ENCODE peak calls at places on chromosomes 4 and X, in seven cellular contexts. V is tibial nerve, O is gastrocnemius medialis, Q is breast epithelium, X is ovary, U is H1, J is A549. H is an unnamed sample.

GRCh38 chr4:46211406-46211805 is 87.6 kb upstream of the GABRG1 start:
- DNase-seq in Q (no peak), J (no peak), O (no peak), V (no peak), U (no peak), X (no peak), H (no peak)

GRCh38 chrX:100745205-100745604 is 13.3 kb upstream of the SYTL4 start:
- DNase-seq in V (no peak), J (no peak), Q (no peak), X (no peak), O (no peak), U (no peak), H (no peak)

GRCh38 chrX:124388562-124388961 is 42.2 kb downstream of the SH2D1A start:
- DNase-seq in U (peak; percentile 49), J (peak; percentile 49), Q (no peak), V (peak; percentile 16), O (no peak), X (peak; percentile 36), H (no peak)

GRCh38 chr4:99190336-99190735 is 28.7 kb downstream of the ADH6 start:
- DNase-seq in X (no peak), U (no peak), O (no peak), Q (no peak), V (no peak), J (no peak), H (no peak)

GRCh38 chrX:24231169-24231568 is 81.6 kb downstream of the ZFX start:
- DNase-seq in O (no peak), U (no peak), J (peak; percentile 47), X (peak; percentile 38), V (peak; percentile 8), Q (no peak), H (no peak)

GRCh38 chrX:75746891-75747639 is 38.0 kb downstream of the MAGEE2 start:
- DNase-seq in U (peak; percentile 45), X (peak; percentile 42), V (peak; percentile 7), O (no peak), J (peak; percentile 17), Q (no peak), H (peak; percentile 85)

GRCh38 chrX:120522820-120523219 is 37.9 kb downstream of the CUL4B start:
- DNase-seq in O (no peak), V (no peak), X (no peak), Q (no peak), J (peak; percentile 20), U (no peak), H (no peak)

GRCh38 chr4:139950568-139950967 is 203.4 kb downstream of the MAML3 start:
- DNase-seq in Q (no peak), X (no peak), O (no peak), V (no peak), U (no peak), J (no peak), H (no peak)

GRCh38 chr4:77434299-77435092 is 171.1 kb upstream of the CXCL13 start:
- DNase-seq in V (peak; percentile 8), J (no peak), Q (no peak), O (no peak), X (peak; percentile 59), U (no peak), H (no peak)

GRCh38 chr4:54498661-54499111 is 159.1 kb upstream of the KIT start:
- DNase-seq in U (no peak), O (no peak), J (peak; percentile 11), X (no peak), V (no peak), Q (no peak), H (no peak)

GRCh38 chr4:113153529-113154101 is 104.2 kb downstream of the ANK2 start:
- DNase-seq in X (no peak), Q (no peak), J (peak; percentile 39), U (no peak), O (no peak), V (no peak), H (no peak)

GRCh38 chr4:77783881-77784280 is 35.3 kb downstream of the CNOT6L start:
- DNase-seq in X (no peak), Q (no peak), V (no peak), U (no peak), O (no peak), J (no peak), H (no peak)

GRCh38 chr4:70754470-70754869 is 32.7 kb downstream of the RUFY3 start:
- DNase-seq in U (no peak), O (no peak), X (no peak), J (no peak), V (no peak), Q (no peak), H (no peak)

GRCh38 chr4:40185830-40186664 is 10.8 kb upstream of the RHOH start:
- DNase-seq in V (no peak), U (peak; percentile 43), O (no peak), X (no peak), J (no peak), Q (no peak), H (no peak)

GRCh38 chrX:968391-968790 is 244.1 kb downstream of the CRLF2 start:
- DNase-seq in Q (no peak), U (no peak), V (no peak), X (no peak), J (no peak), O (no peak), H (no peak)

GRCh38 chrX:41457618-41458192 is 10.6 kb downstream of the NYX start:
- DNase-seq in O (no peak), J (no peak), V (no peak), X (no peak), Q (no peak), U (peak; percentile 65), H (no peak)

GRCh38 chr4:4259484-4260100 is 11.6 kb upstream of the TMEM128 start:
- DNase-seq in U (no peak), Q (no peak), V (no peak), O (no peak), J (no peak), X (no peak), H (no peak)

GRCh38 chrX:19673334-19674040 is 158.2 kb upstream of the MAP3K15 start:
- DNase-seq in U (no peak), V (peak; percentile 56), Q (no peak), X (peak; percentile 64), J (peak; percentile 93), O (peak; percentile 5), H (no peak)

GRCh38 chr4:8783736-8784135 is 87.9 kb downstream of the HMX1 start:
- DNase-seq in O (no peak), Q (no peak), V (no peak), J (no peak), U (no peak), X (no peak), H (no peak)
- H3K9me3 ChIP-seq in O (no peaks in the 10 kb centered on the region), Q (no peaks in the 10 kb centered on the region), V (no peaks in the 10 kb centered on the region), J (no peaks in the 10 kb centered on the region), U (no peaks in the 10 kb centered on the region), X (no peaks in the 10 kb centered on the region), H (no peaks in the 10 kb centered on the region)

GRCh38 chr4:144831971-144832370 is 186.0 kb downstream of the HHIP start:
- DNase-seq in Q (no peak), J (no peak), X (no peak), V (no peak), O (no peak), U (no peak), H (no peak)
- TF ChIP-seq POLR2A in Q (no peak), J (no peak), X (no peak), V (no peak), O (no peak), U (no peak), H (no peak)

GRCh38 chrX:104427693-104428092 is 138.3 kb upstream of the IL1RAPL2 start:
- DNase-seq in O (no peak), J (no peak), V (no peak), X (no peak), Q (no peak), U (no peak), H (no peak)

GRCh38 chrX:104435249-104435648 is 130.8 kb upstream of the IL1RAPL2 start:
- DNase-seq in X (no peak), O (no peak), Q (no peak), U (no peak), J (no peak), V (no peak), H (no peak)

GRCh38 chrX:104428231-104428630 is 137.8 kb upstream of the IL1RAPL2 start:
- DNase-seq in Q (no peak), J (no peak), X (no peak), V (no peak), U (no peak), O (no peak), H (no peak)

GRCh38 chrX:104430720-104431119 is 135.3 kb upstream of the IL1RAPL2 start:
- DNase-seq in V (no peak), U (no peak), O (no peak), J (peak; percentile 3), X (no peak), Q (no peak), H (no peak)

DNA sequence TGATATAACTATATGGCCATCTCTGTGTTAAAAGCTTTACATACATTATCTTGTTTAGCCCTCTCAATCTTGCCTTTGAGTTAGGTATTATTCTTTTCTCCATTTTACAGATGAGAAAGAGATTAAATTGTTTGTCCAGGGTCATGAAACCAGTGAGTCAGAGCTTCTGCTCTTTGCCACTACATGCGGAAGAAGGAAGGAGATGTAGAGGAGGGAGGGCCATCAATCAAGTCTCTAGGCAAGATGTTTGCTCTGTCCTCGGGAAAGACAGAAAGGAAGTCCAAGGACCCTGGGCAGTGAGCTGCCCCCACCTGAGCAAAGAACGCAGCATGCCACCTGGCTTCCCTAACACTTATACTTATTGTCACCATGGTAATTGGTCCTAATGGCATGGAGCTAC is 133.7 kb upstream of the IL1RAPL2 start:
- DNase-seq in U (no peak), V (no peak), J (peak; percentile 36), X (no peak), Q (no peak), O (no peak), H (no peak)
- H3K9me3 ChIP-seq in U (no peaks in the 10 kb centered on the region), V (no peaks in the 10 kb centered on the region), J (no peaks in the 10 kb centered on the region), X (no peaks in the 10 kb centered on the region), Q (no peaks in the 10 kb centered on the region), O (no peaks in the 10 kb centered on the region), H (no peaks in the 10 kb centered on the region)

GRCh38 chrX:115589419-115589818 is 28.4 kb downstream of the PLS3 start:
- DNase-seq in J (no peak), O (no peak), V (no peak), Q (no peak), X (no peak), U (no peak), H (no peak)

GRCh38 chrX:115591856-115592842 is 31.2 kb downstream of the PLS3 start:
- DNase-seq in O (no peak), X (no peak), U (no peak), V (no peak), J (no peak), Q (no peak), H (no peak)

GRCh38 chrX:115591420-115591819 is 30.4 kb downstream of the PLS3 start:
- DNase-seq in J (no peak), V (no peak), Q (no peak), U (no peak), X (no peak), O (no peak), H (no peak)

GRCh38 chrX:115595049-115595448 is 34.1 kb downstream of the PLS3 start:
- DNase-seq in O (no peak), U (no peak), Q (no peak), V (no peak), J (no peak), X (no peak), H (no peak)

GRCh38 chrX:115592997-115593734 is 32.2 kb downstream of the PLS3 start:
- DNase-seq in Q (no peak), V (no peak), J (no peak), X (no peak), U (no peak), O (no peak), H (no peak)
- TF ChIP-seq POLR2A in Q (no peak), V (no peak), J (no peak), X (no peak), U (no peak), O (no peak), H (no peak)

GRCh38 chr4:18798123-18798522 is 776.6 kb upstream of the LCORL start:
- DNase-seq in X (no peak), O (no peak), Q (no peak), U (no peak), J (no peak), V (no peak), H (no peak)
- H3K9me3 ChIP-seq in X (no peaks in the 10 kb centered on the region), O (no peaks in the 10 kb centered on the region), Q (no peaks in the 10 kb centered on the region), U (no peaks in the 10 kb centered on the region), J (no peaks in the 10 kb centered on the region), V (no peaks in the 10 kb centered on the region), H (no peaks in the 10 kb centered on the region)

H was measured in spleen.